ENCODE peak calls at places on chromosomes 5 and 9, in five cellular contexts. One of them, this sample, is unnamed. For H3K27me3, the result is how much of the 10 kb centered on the place peaks cover.

GRCh38 chr5:91598216-91598615 is 215.1 kb upstream of the ARRDC3 start:
- DNase-seq in spleen: no peak
- DNase-seq in breast epithelium: no peak
- DNase-seq in GM23338: no peak
- DNase-seq in naive thymus-derived CD4-positive, alpha-beta T cell: no peak
- DNase-seq in this sample: no peak

GRCh38 chr5:74393943-74394342 is 246.6 kb downstream of the ENC1 start:
- DNase-seq in breast epithelium: no peak
- DNase-seq in naive thymus-derived CD4-positive, alpha-beta T cell: no peak
- DNase-seq in GM23338: no peak
- DNase-seq in spleen: no peak
- DNase-seq in this sample: no peak

GRCh38 chr5:151234476-151235238 is 10.8 kb upstream of the CCDC69 start:
- DNase-seq in GM23338: no peak
- DNase-seq in breast epithelium: peak
- DNase-seq in spleen: peak
- DNase-seq in naive thymus-derived CD4-positive, alpha-beta T cell: peak
- DNase-seq in this sample: no peak

GRCh38 chr5:170429014-170429413 is 39.8 kb upstream of the KCNMB1 start:
- DNase-seq in spleen: no peak
- DNase-seq in breast epithelium: no peak
- DNase-seq in naive thymus-derived CD4-positive, alpha-beta T cell: no peak
- DNase-seq in GM23338: peak
- DNase-seq in this sample: peak

GRCh38 chr5:96661101-96661840 is 905 bp upstream of the CAST start:
- DNase-seq in naive thymus-derived CD4-positive, alpha-beta T cell: peak
- DNase-seq in spleen: peak
- DNase-seq in breast epithelium: no peak
- DNase-seq in GM23338: peak
- DNase-seq in this sample: peak

GRCh38 chr5:180598797-180599589 is 7.7 kb upstream of the SCGB3A1 start:
- DNase-seq in spleen: no peak
- DNase-seq in GM23338: no peak
- DNase-seq in breast epithelium: no peak
- DNase-seq in naive thymus-derived CD4-positive, alpha-beta T cell: no peak
- DNase-seq in this sample: peak

GRCh38 chr5:15598294-15598902 is 98.4 kb downstream of the FBXL7 start:
- DNase-seq in spleen: no peak
- DNase-seq in GM23338: peak
- DNase-seq in naive thymus-derived CD4-positive, alpha-beta T cell: no peak
- DNase-seq in breast epithelium: no peak
- DNase-seq in this sample: no peak

GRCh38 chr5:177041936-177042335 is 19.4 kb downstream of the ZNF346 start:
- DNase-seq in naive thymus-derived CD4-positive, alpha-beta T cell: no peak
- DNase-seq in spleen: no peak
- DNase-seq in GM23338: peak
- DNase-seq in breast epithelium: no peak
- DNase-seq in this sample: no peak

GRCh38 chr5:135709998-135710670 is 124.3 kb upstream of the SLC25A48 start:
- DNase-seq in naive thymus-derived CD4-positive, alpha-beta T cell: no peak
- DNase-seq in GM23338: no peak
- DNase-seq in breast epithelium: no peak
- DNase-seq in spleen: no peak
- DNase-seq in this sample: no peak

GRCh38 chr5:131990716-131991115 is 20.7 kb downstream of the ACSL6 start:
- DNase-seq in breast epithelium: no peak
- DNase-seq in GM23338: no peak
- DNase-seq in naive thymus-derived CD4-positive, alpha-beta T cell: no peak
- DNase-seq in spleen: peak
- DNase-seq in this sample: no peak

GRCh38 chr5:116629168-116629567 is 54.5 kb upstream of the SEMA6A start:
- DNase-seq in GM23338: peak
- DNase-seq in spleen: no peak
- DNase-seq in breast epithelium: no peak
- DNase-seq in naive thymus-derived CD4-positive, alpha-beta T cell: no peak
- DNase-seq in this sample: no peak

GRCh38 chr5:56610093-56610698 is 205.2 kb upstream of the MAP3K1 start:
- DNase-seq in spleen: no peak
- DNase-seq in naive thymus-derived CD4-positive, alpha-beta T cell: no peak
- DNase-seq in breast epithelium: no peak
- DNase-seq in GM23338: no peak
- DNase-seq in this sample: no peak

GRCh38 chr5:149242339-149242738 is 29.3 kb upstream of the AFAP1L1 start:
- DNase-seq in naive thymus-derived CD4-positive, alpha-beta T cell: no peak
- DNase-seq in breast epithelium: no peak
- DNase-seq in GM23338: no peak
- DNase-seq in spleen: no peak
- DNase-seq in this sample: no peak

GRCh38 chr5:177402271-177403043 is 2.0 kb upstream of the PFN3 start:
- DNase-seq in GM23338: peak
- DNase-seq in breast epithelium: peak
- DNase-seq in naive thymus-derived CD4-positive, alpha-beta T cell: peak
- DNase-seq in spleen: peak
- DNase-seq in this sample: peak

GRCh38 chr5:160548949-160549665 is 127.5 kb downstream of the PTTG1 start:
- DNase-seq in GM23338: no peak
- DNase-seq in naive thymus-derived CD4-positive, alpha-beta T cell: no peak
- DNase-seq in breast epithelium: no peak
- DNase-seq in spleen: no peak
- DNase-seq in this sample: no peak

GRCh38 chr5:108720416-108720815 is 27.3 kb upstream of the FER start:
- DNase-seq in GM23338: no peak
- DNase-seq in breast epithelium: no peak
- DNase-seq in spleen: no peak
- DNase-seq in naive thymus-derived CD4-positive, alpha-beta T cell: no peak
- DNase-seq in this sample: no peak

DNA sequence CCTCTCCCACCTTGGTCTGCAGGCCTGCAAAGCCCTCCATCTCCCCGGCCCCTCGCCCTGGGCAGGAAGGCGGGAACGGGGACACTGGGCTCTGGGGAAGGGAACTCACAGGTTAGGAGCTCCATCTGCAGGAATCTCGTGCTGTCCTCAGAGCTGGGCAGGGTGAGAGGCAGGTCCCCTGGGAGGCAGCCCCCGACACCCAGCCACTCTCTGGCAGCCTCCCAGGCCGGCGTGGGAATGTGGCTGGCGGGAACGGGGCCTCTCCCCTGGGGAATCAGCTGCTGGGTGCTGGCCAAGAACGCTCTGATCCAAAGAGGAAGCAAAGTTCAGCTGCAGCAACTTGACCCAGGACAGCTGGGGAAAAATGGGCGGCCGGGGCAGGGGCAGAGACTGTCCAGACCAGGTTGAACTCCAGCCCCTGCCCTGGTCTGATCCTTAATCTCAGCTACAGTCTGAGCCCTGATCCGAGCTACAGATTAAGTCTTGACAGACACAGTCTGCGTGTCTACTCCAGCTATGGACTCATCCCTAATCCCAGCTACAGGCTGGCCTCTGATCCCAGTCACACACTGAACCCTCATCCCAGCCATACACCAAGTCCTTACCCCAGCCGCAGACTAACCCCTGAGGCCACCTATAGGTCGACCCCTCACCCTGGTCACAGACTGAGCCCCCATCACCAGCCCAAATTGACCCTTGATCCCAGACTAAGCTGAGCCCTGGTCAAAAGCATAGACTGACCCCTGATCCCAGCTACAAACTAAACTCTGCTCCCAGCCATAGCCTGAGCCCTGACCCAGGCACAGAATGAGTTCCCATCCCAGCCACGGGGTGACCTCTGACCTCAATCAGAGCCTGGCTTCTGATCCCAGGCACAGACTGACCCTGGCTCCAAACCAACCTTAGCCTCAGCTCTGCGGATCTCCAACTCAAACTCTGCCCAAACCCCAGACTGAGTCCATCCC is 37.3 kb upstream of the EGFL7 start:
- DNase-seq in breast epithelium: peak
- DNase-seq in spleen: peak
- DNase-seq in GM23338: peak
- DNase-seq in naive thymus-derived CD4-positive, alpha-beta T cell: no peak
- DNase-seq in this sample: peak
- H3K27me3 ChIP-seq in breast epithelium: under half
- H3K27me3 ChIP-seq in spleen: under half
- H3K27me3 ChIP-seq in GM23338: under half
- H3K27me3 ChIP-seq in naive thymus-derived CD4-positive, alpha-beta T cell: under half
- H3K27me3 ChIP-seq in this sample: under half

DNA sequence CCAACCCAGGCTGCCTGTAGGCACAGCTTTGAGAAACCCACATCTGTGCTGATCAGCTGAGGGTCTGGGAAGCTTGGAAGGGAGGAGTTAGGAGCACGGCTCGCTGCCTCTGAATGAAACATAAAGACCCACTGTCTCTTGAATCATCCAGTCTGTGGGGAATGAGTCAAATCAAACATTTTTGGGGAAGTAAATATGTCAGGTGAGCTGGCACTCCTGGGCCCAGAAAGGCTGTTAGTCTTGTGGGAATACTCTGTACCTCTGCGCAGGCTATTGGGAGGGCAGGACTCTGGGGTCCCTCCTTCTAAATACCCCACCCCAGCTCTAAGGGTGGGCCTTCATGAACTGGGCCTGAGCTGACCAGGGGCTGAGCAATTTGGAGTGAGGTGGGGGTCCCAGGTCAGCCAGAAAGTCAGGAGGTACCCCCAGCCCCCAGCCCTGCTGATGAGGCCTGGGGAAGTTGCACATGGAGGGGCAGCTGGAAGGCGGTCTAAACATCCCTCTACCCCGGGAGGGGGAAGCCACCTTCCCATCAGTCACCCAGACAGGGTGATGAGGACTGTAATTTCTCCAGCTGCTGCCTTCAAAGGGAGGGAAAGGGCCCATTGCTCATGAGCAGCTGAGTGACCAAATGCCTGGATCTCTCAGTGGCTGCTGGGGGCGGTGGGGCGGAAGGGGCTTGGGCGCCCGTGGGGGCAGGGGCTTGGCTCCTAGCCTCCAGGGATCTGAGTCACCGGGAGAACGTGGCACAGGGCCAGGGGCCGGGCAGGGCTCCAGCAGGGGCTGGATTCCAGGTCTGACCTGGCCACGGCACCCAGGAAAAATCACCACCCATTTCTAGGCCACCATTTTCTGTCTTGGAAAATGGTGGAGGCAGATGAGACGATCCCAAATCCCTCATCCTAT is 10.8 kb downstream of the FIBCD1 start:
- DNase-seq in GM23338: no peak
- DNase-seq in breast epithelium: no peak
- DNase-seq in spleen: no peak
- DNase-seq in naive thymus-derived CD4-positive, alpha-beta T cell: no peak
- DNase-seq in this sample: no peak
- H3K27me3 ChIP-seq in GM23338: under half
- H3K27me3 ChIP-seq in breast epithelium: under half
- H3K27me3 ChIP-seq in spleen: under half
- H3K27me3 ChIP-seq in naive thymus-derived CD4-positive, alpha-beta T cell: under half
- H3K27me3 ChIP-seq in this sample: under half

GRCh38 chr5:134124289-134125194 is 10.1 kb downstream of the TCF7 start:
- DNase-seq in spleen: no peak
- DNase-seq in GM23338: no peak
- DNase-seq in naive thymus-derived CD4-positive, alpha-beta T cell: peak
- DNase-seq in breast epithelium: no peak
- DNase-seq in this sample: no peak
- H3K27me3 ChIP-seq in spleen: under half
- H3K27me3 ChIP-seq in GM23338: under half
- H3K27me3 ChIP-seq in naive thymus-derived CD4-positive, alpha-beta T cell: under half
- H3K27me3 ChIP-seq in breast epithelium: under half
- H3K27me3 ChIP-seq in this sample: under half

GRCh38 chr5:140014751-140015150 is 28.3 kb downstream of the NRG2 start:
- DNase-seq in naive thymus-derived CD4-positive, alpha-beta T cell: no peak
- DNase-seq in GM23338: no peak
- DNase-seq in breast epithelium: no peak
- DNase-seq in spleen: no peak
- DNase-seq in this sample: no peak
- H3K27me3 ChIP-seq in naive thymus-derived CD4-positive, alpha-beta T cell: under half
- H3K27me3 ChIP-seq in GM23338: under half
- H3K27me3 ChIP-seq in breast epithelium: under half
- H3K27me3 ChIP-seq in spleen: under half
- H3K27me3 ChIP-seq in this sample: under half

GRCh38 chr9:109253637-109254284 is 67.1 kb downstream of the EPB41L4B start:
- DNase-seq in naive thymus-derived CD4-positive, alpha-beta T cell: no peak
- DNase-seq in breast epithelium: peak
- DNase-seq in GM23338: no peak
- DNase-seq in spleen: no peak
- DNase-seq in this sample: no peak
- H3K27me3 ChIP-seq in naive thymus-derived CD4-positive, alpha-beta T cell: under half
- H3K27me3 ChIP-seq in breast epithelium: under half
- H3K27me3 ChIP-seq in GM23338: under half
- H3K27me3 ChIP-seq in spleen: under half
- H3K27me3 ChIP-seq in this sample: under half

This sample was measured in H7.